ENCODE peak calls at places on chromosome 13, in seven cellular contexts. F, J, E, S, B, Q and A are unnamed samples.

GRCh38 chr13:21006141-21007005 is 55.0 kb downstream of the LATS2 start:
- DNase-seq in F (no peak), J (peak; percentile 15), E (no peak), S (no peak), B (no peak), Q (no peak), A (no peak)

GRCh38 chr13:67229438-67230242 is 496 bp downstream of the PCDH9 start:
- DNase-seq in F (no peak), J (no peak), E (peak; percentile 20), S (no peak), B (no peak), Q (no peak), A (no peak)

GRCh38 chr13:43877788-43878187 is 1.8 kb downstream of the CCDC122 start:
- DNase-seq in F (no peak), J (no peak), E (no peak), S (no peak), B (no peak), Q (no peak), A (no peak)

GRCh38 chr13:36975172-36975571 is 24.0 kb downstream of the ALG5 start:
- DNase-seq in F (no peak), J (no peak), E (no peak), S (no peak), B (no peak), Q (no peak), A (no peak)

GRCh38 chr13:106034201-106034600 is 501.3 kb downstream of the EFNB2 start:
- DNase-seq in F (no peak), J (no peak), E (no peak), S (no peak), B (no peak), Q (no peak), A (no peak)

GRCh38 chr13:67574320-67575233 is 344.4 kb upstream of the PCDH9 start:
- DNase-seq in F (no peak), J (no peak), E (no peak), S (no peak), B (no peak), Q (no peak), A (no peak)

GRCh38 chr13:75621147-75621546 is 15.0 kb upstream of the LMO7 start:
- DNase-seq in F (no peak), J (no peak), E (no peak), S (no peak), B (no peak), Q (no peak), A (no peak)

GRCh38 chr13:34627905-34628682 is 314.0 kb upstream of the NBEA start:
- DNase-seq in F (no peak), J (no peak), E (no peak), S (peak; percentile 45), B (no peak), Q (no peak), A (no peak)

GRCh38 chr13:101474419-101474957 is 22.0 kb downstream of the ITGBL1 start:
- DNase-seq in F (no peak), J (peak; percentile 44), E (no peak), S (no peak), B (no peak), Q (peak; percentile 61), A (no peak)

GRCh38 chr13:24459234-24459633 is 53.3 kb downstream of the PARP4 start:
- DNase-seq in F (no peak), J (no peak), E (peak; percentile 59), S (no peak), B (no peak), Q (peak; percentile 47), A (no peak)

GRCh38 chr13:99721606-99722384 is 220.5 kb downstream of the TM9SF2 start:
- DNase-seq in F (no peak), J (no peak), E (no peak), S (no peak), B (no peak), Q (no peak), A (no peak)

GRCh38 chr13:66069570-66069969 is 1160.6 kb downstream of the PCDH9 start:
- DNase-seq in F (no peak), J (no peak), E (no peak), S (no peak), B (no peak), Q (no peak), A (no peak)

GRCh38 chr13:98707309-98707999 is 45.0 kb downstream of the SLC15A1 start:
- DNase-seq in F (no peak), J (no peak), E (no peak), S (no peak), B (no peak), Q (no peak), A (no peak)

GRCh38 chr13:76803831-76804230 is 82.4 kb downstream of the KCTD12 start:
- DNase-seq in F (no peak), J (peak; percentile 34), E (no peak), S (no peak), B (no peak), Q (no peak), A (no peak)

GRCh38 chr13:60574706-60575105 is 177.7 kb downstream of the TDRD3 start:
- DNase-seq in F (no peak), J (no peak), E (no peak), S (no peak), B (no peak), Q (no peak), A (no peak)

GRCh38 chr13:50911051-50911690 is 1.6 kb downstream of the RNASEH2B start:
- DNase-seq in F (no peak), J (no peak), E (peak; percentile 32), S (peak; percentile 11), B (no peak), Q (no peak), A (no peak)

GRCh38 chr13:84358601-84359000 is 476.3 kb upstream of the SLITRK1 start:
- DNase-seq in F (no peak), J (no peak), E (no peak), S (no peak), B (no peak), Q (no peak), A (no peak)

GRCh38 chr13:37811441-37811840 is 58.1 kb downstream of the TRPC4 start:
- DNase-seq in F (no peak), J (no peak), E (no peak), S (no peak), B (no peak), Q (no peak), A (no peak)

DNA sequence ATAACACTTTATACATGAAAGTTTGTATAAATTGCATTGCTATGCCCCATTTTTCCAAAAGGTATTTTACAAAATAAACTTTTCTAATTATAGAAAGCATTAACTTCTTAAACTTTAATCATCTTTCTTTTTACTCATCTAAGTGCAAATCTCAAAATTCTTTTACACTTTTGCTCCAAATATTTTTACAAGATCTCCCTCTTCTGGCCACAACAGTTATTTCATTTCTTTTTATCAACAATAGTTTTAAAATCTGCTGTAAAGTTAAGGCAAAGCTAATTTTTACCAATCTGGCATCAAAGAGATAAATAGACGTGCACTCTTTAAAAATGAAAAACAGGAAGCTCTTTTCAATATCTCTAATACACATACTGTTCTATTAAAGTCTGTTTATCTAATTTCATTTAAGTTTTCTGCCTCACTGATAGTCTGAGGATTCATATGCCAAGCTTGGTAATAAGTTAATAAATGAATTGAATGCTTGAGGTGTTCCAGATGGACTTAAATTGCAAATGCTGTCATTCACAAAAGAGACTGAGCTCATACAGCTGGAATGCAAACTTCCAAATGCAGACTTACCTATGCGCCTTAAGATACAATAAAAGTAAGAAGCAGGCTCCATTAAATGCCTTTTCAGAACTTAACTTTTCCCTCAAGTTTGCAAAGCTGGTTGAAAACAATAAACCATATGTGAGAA is 583.0 kb upstream of the ATXN8OS start:
- DNase-seq in F (no peak), J (no peak), E (no peak), S (no peak), B (no peak), Q (no peak), A (no peak)
- TF ChIP-seq CTCF in F (no peak), J (no peak), E (no peak), S (peak; percentile 18), B (peak; percentile 11), Q (no peak), A (peak; percentile 75)

GRCh38 chr13:63249411-63249810 is 1833.8 kb upstream of the PCDH20 start:
- DNase-seq in F (no peak), J (no peak), E (no peak), S (no peak), B (no peak), Q (no peak), A (no peak)
- TF ChIP-seq CTCF in F (no peak), J (no peak), E (no peak), S (no peak), B (no peak), Q (no peak), A (no peak)

GRCh38 chr13:95745752-95746151 is 68.8 kb downstream of the DNAJC3 start:
- DNase-seq in F (no peak), J (no peak), E (no peak), S (no peak), B (no peak), Q (no peak), A (no peak)
- TF ChIP-seq CTCF in F (no peak), J (no peak), E (no peak), S (peak; percentile 25), B (no peak), Q (no peak), A (peak; percentile 47)

GRCh38 chr13:112931028-112931934 is 37.7 kb upstream of the MCF2L start:
- DNase-seq in F (no peak), J (no peak), E (no peak), S (peak; percentile 80), B (no peak), Q (peak; percentile 40), A (no peak)
- TF ChIP-seq CTCF in F (no peak), J (no peak), E (no peak), S (peak; percentile 75), B (no peak), Q (peak; percentile 72), A (peak; percentile 82)